ENCODE peak calls at places on chromosomes 6 and 20, in ten cellular contexts. One of them, this sample, is unnamed.

GRCh38 chr6:1946583-1946982 is 298.8 kb downstream of the GMDS start:
- DNase-seq in AG04450: no peak
- DNase-seq in body of pancreas: no peak
- DNase-seq in astrocyte of the spinal cord: no peak
- DNase-seq in left ventricle myocardium inferior: no peak
- DNase-seq in adrenal gland: no peak
- DNase-seq in psoas muscle: no peak
- DNase-seq in pancreas: no peak
- DNase-seq in cardiac muscle cell: no peak
- DNase-seq in HCT116: no peak
- DNase-seq in this sample: peak

GRCh38 chr6:11210386-11211138 is 21.9 kb downstream of the NEDD9 start:
- DNase-seq in adrenal gland: no peak
- DNase-seq in pancreas: no peak
- DNase-seq in HCT116: no peak
- DNase-seq in left ventricle myocardium inferior: no peak
- DNase-seq in astrocyte of the spinal cord: no peak
- DNase-seq in AG04450: no peak
- DNase-seq in psoas muscle: no peak
- DNase-seq in body of pancreas: no peak
- DNase-seq in cardiac muscle cell: no peak
- DNase-seq in this sample: no peak

GRCh38 chr6:48111575-48111974 is 578 bp upstream of the PTCHD4 start:
- DNase-seq in AG04450: no peak
- DNase-seq in astrocyte of the spinal cord: peak
- DNase-seq in pancreas: no peak
- DNase-seq in cardiac muscle cell: no peak
- DNase-seq in body of pancreas: no peak
- DNase-seq in left ventricle myocardium inferior: no peak
- DNase-seq in psoas muscle: no peak
- DNase-seq in adrenal gland: no peak
- DNase-seq in HCT116: no peak
- DNase-seq in this sample: peak

GRCh38 chr6:6218246-6219085 is 102.0 kb downstream of the F13A1 start:
- DNase-seq in psoas muscle: peak
- DNase-seq in pancreas: no peak
- DNase-seq in astrocyte of the spinal cord: peak
- DNase-seq in left ventricle myocardium inferior: no peak
- DNase-seq in body of pancreas: no peak
- DNase-seq in HCT116: no peak
- DNase-seq in AG04450: no peak
- DNase-seq in adrenal gland: no peak
- DNase-seq in cardiac muscle cell: no peak
- DNase-seq in this sample: peak

GRCh38 chr6:164108869-164109769 is 694.6 kb downstream of the QKI start:
- DNase-seq in HCT116: no peak
- DNase-seq in AG04450: no peak
- DNase-seq in pancreas: peak
- DNase-seq in body of pancreas: peak
- DNase-seq in adrenal gland: peak
- DNase-seq in left ventricle myocardium inferior: peak
- DNase-seq in cardiac muscle cell: no peak
- DNase-seq in astrocyte of the spinal cord: peak
- DNase-seq in psoas muscle: peak
- DNase-seq in this sample: peak

GRCh38 chr6:7331452-7331851 is 18.5 kb upstream of the SSR1 start:
- DNase-seq in AG04450: no peak
- DNase-seq in adrenal gland: no peak
- DNase-seq in HCT116: no peak
- DNase-seq in left ventricle myocardium inferior: no peak
- DNase-seq in psoas muscle: no peak
- DNase-seq in astrocyte of the spinal cord: no peak
- DNase-seq in cardiac muscle cell: no peak
- DNase-seq in pancreas: no peak
- DNase-seq in body of pancreas: no peak
- DNase-seq in this sample: no peak

GRCh38 chr6:1747531-1747930 is 137.8 kb downstream of the FOXC1 start:
- DNase-seq in body of pancreas: no peak
- DNase-seq in left ventricle myocardium inferior: no peak
- DNase-seq in cardiac muscle cell: no peak
- DNase-seq in psoas muscle: no peak
- DNase-seq in astrocyte of the spinal cord: no peak
- DNase-seq in HCT116: no peak
- DNase-seq in adrenal gland: no peak
- DNase-seq in pancreas: no peak
- DNase-seq in AG04450: no peak
- DNase-seq in this sample: no peak

GRCh38 chr6:74510878-74511277 is 695.0 kb downstream of the COL12A1 start:
- DNase-seq in HCT116: no peak
- DNase-seq in psoas muscle: no peak
- DNase-seq in AG04450: no peak
- DNase-seq in astrocyte of the spinal cord: no peak
- DNase-seq in pancreas: no peak
- DNase-seq in body of pancreas: no peak
- DNase-seq in left ventricle myocardium inferior: no peak
- DNase-seq in cardiac muscle cell: no peak
- DNase-seq in adrenal gland: no peak
- DNase-seq in this sample: peak

GRCh38 chr20:62120990-62121775 is 1.1 kb upstream of the LSM14B start:
- DNase-seq in adrenal gland: peak
- DNase-seq in AG04450: no peak
- DNase-seq in left ventricle myocardium inferior: no peak
- DNase-seq in body of pancreas: no peak
- DNase-seq in HCT116: peak
- DNase-seq in astrocyte of the spinal cord: no peak
- DNase-seq in psoas muscle: no peak
- DNase-seq in cardiac muscle cell: no peak
- DNase-seq in pancreas: no peak
- DNase-seq in this sample: peak

GRCh38 chr20:380763-381580 is 412 bp downstream of the TRIB3 start:
- DNase-seq in AG04450: no peak
- DNase-seq in cardiac muscle cell: peak
- DNase-seq in adrenal gland: peak
- DNase-seq in pancreas: peak
- DNase-seq in psoas muscle: peak
- DNase-seq in HCT116: peak
- DNase-seq in astrocyte of the spinal cord: peak
- DNase-seq in body of pancreas: peak
- DNase-seq in left ventricle myocardium inferior: peak
- DNase-seq in this sample: peak

GRCh38 chr6:6270948-6271347 is 49.5 kb downstream of the F13A1 start:
- DNase-seq in AG04450: no peak
- DNase-seq in psoas muscle: no peak
- DNase-seq in cardiac muscle cell: no peak
- DNase-seq in left ventricle myocardium inferior: no peak
- DNase-seq in astrocyte of the spinal cord: no peak
- DNase-seq in pancreas: no peak
- DNase-seq in adrenal gland: no peak
- DNase-seq in body of pancreas: no peak
- DNase-seq in HCT116: no peak
- DNase-seq in this sample: no peak

GRCh38 chr6:503610-504362 is 112.2 kb downstream of the IRF4 start:
- DNase-seq in adrenal gland: no peak
- DNase-seq in astrocyte of the spinal cord: no peak
- DNase-seq in body of pancreas: no peak
- DNase-seq in cardiac muscle cell: no peak
- DNase-seq in psoas muscle: no peak
- DNase-seq in pancreas: no peak
- DNase-seq in AG04450: no peak
- DNase-seq in left ventricle myocardium inferior: peak
- DNase-seq in HCT116: no peak
- DNase-seq in this sample: no peak

GRCh38 chr6:109019911-109020310 is 74.7 kb downstream of the SESN1 start:
- DNase-seq in psoas muscle: no peak
- DNase-seq in body of pancreas: no peak
- DNase-seq in left ventricle myocardium inferior: no peak
- DNase-seq in pancreas: no peak
- DNase-seq in AG04450: no peak
- DNase-seq in HCT116: no peak
- DNase-seq in cardiac muscle cell: no peak
- DNase-seq in adrenal gland: no peak
- DNase-seq in astrocyte of the spinal cord: no peak
- DNase-seq in this sample: no peak

GRCh38 chr6:1388927-1389790 is at the start of gene FOXF2:
- DNase-seq in astrocyte of the spinal cord: no peak
- DNase-seq in left ventricle myocardium inferior: no peak
- DNase-seq in AG04450: no peak
- DNase-seq in psoas muscle: no peak
- DNase-seq in body of pancreas: no peak
- DNase-seq in HCT116: no peak
- DNase-seq in pancreas: no peak
- DNase-seq in adrenal gland: no peak
- DNase-seq in cardiac muscle cell: peak
- DNase-seq in this sample: no peak

GRCh38 chr20:41135187-41135887 is 2.0 kb upstream of the PLCG1 start:
- DNase-seq in astrocyte of the spinal cord: no peak
- DNase-seq in adrenal gland: no peak
- DNase-seq in cardiac muscle cell: peak
- DNase-seq in left ventricle myocardium inferior: no peak
- DNase-seq in pancreas: peak
- DNase-seq in HCT116: peak
- DNase-seq in psoas muscle: no peak
- DNase-seq in AG04450: no peak
- DNase-seq in body of pancreas: peak
- DNase-seq in this sample: peak

GRCh38 chr6:148440877-148441453 is 98.3 kb downstream of the SASH1 start:
- DNase-seq in HCT116: peak
- DNase-seq in adrenal gland: peak
- DNase-seq in pancreas: peak
- DNase-seq in AG04450: peak
- DNase-seq in cardiac muscle cell: peak
- DNase-seq in left ventricle myocardium inferior: peak
- DNase-seq in psoas muscle: peak
- DNase-seq in astrocyte of the spinal cord: peak
- DNase-seq in body of pancreas: peak
- DNase-seq in this sample: peak

GRCh38 chr6:28884423-28885148 is 39.2 kb downstream of the TRIM27 start:
- DNase-seq in pancreas: no peak
- DNase-seq in cardiac muscle cell: no peak
- DNase-seq in AG04450: no peak
- DNase-seq in HCT116: no peak
- DNase-seq in body of pancreas: no peak
- DNase-seq in psoas muscle: no peak
- DNase-seq in astrocyte of the spinal cord: no peak
- DNase-seq in left ventricle myocardium inferior: no peak
- DNase-seq in adrenal gland: no peak
- DNase-seq in this sample: no peak

GRCh38 chr6:30227242-30227722 is 14.1 kb upstream of the TRIM26 start:
- DNase-seq in cardiac muscle cell: no peak
- DNase-seq in body of pancreas: no peak
- DNase-seq in astrocyte of the spinal cord: no peak
- DNase-seq in adrenal gland: no peak
- DNase-seq in psoas muscle: no peak
- DNase-seq in left ventricle myocardium inferior: no peak
- DNase-seq in AG04450: no peak
- DNase-seq in HCT116: no peak
- DNase-seq in pancreas: no peak
- DNase-seq in this sample: no peak

GRCh38 chr6:31048090-31048489 is 37.8 kb downstream of the MUC22 start:
- DNase-seq in AG04450: no peak
- DNase-seq in pancreas: no peak
- DNase-seq in left ventricle myocardium inferior: no peak
- DNase-seq in adrenal gland: no peak
- DNase-seq in HCT116: no peak
- DNase-seq in psoas muscle: no peak
- DNase-seq in astrocyte of the spinal cord: no peak
- DNase-seq in body of pancreas: no peak
- DNase-seq in cardiac muscle cell: no peak
- DNase-seq in this sample: peak

GRCh38 chr6:138372711-138373463 is 4.8 kb upstream of the SMIM28 start:
- DNase-seq in astrocyte of the spinal cord: peak
- DNase-seq in psoas muscle: no peak
- DNase-seq in adrenal gland: no peak
- DNase-seq in cardiac muscle cell: no peak
- DNase-seq in body of pancreas: no peak
- DNase-seq in pancreas: no peak
- DNase-seq in HCT116: no peak
- DNase-seq in AG04450: no peak
- DNase-seq in left ventricle myocardium inferior: no peak
- DNase-seq in this sample: peak
- TF ChIP-seq CTCF in astrocyte of the spinal cord: no peak
- TF ChIP-seq CTCF in psoas muscle: peak
- TF ChIP-seq CTCF in adrenal gland: no peak
- TF ChIP-seq CTCF in cardiac muscle cell: no peak
- TF ChIP-seq CTCF in body of pancreas: no peak
- TF ChIP-seq CTCF in pancreas: no peak
- TF ChIP-seq CTCF in HCT116: peak
- TF ChIP-seq CTCF in AG04450: no peak
- TF ChIP-seq CTCF in left ventricle myocardium inferior: no peak
- TF ChIP-seq CTCF in this sample: no peak

GRCh38 chr6:27836080-27836782 is 76.0 kb downstream of the OR2B2 start:
- DNase-seq in left ventricle myocardium inferior: no peak
- DNase-seq in adrenal gland: no peak
- DNase-seq in HCT116: no peak
- DNase-seq in astrocyte of the spinal cord: no peak
- DNase-seq in pancreas: no peak
- DNase-seq in AG04450: no peak
- DNase-seq in body of pancreas: no peak
- DNase-seq in cardiac muscle cell: no peak
- DNase-seq in psoas muscle: no peak
- DNase-seq in this sample: no peak
- H3K4me3 ChIP-seq in left ventricle myocardium inferior: peak
- H3K4me3 ChIP-seq in adrenal gland: peak
- H3K4me3 ChIP-seq in HCT116: peak
- H3K4me3 ChIP-seq in astrocyte of the spinal cord: peak
- H3K4me3 ChIP-seq in pancreas: peak
- H3K4me3 ChIP-seq in AG04450: peak
- H3K4me3 ChIP-seq in body of pancreas: peak
- H3K4me3 ChIP-seq in cardiac muscle cell: peak
- H3K4me3 ChIP-seq in psoas muscle: peak
- H3K4me3 ChIP-seq in this sample: peak

DNA sequence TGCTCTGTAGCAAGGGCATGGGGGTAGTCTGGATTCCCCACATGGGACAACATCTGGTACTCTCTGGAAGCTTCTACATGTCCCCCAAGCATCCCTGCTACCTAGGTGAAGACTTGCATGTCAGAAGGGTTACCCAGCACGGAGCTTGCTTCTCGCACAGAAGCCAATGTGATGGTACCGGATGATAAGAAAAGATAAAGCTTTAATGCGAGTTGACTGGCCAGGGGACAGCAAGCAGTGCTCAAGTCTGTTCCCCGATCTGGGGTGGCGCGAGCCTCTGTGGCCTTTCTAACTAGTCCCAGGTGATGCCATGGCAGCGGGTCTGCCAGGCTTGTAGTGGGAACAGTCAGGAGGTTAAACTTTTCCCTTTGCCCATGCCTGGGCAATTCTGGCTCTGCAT is 70.0 kb upstream of the TIAM2 start:
- DNase-seq in cardiac muscle cell: no peak
- DNase-seq in pancreas: no peak
- DNase-seq in psoas muscle: no peak
- DNase-seq in adrenal gland: no peak
- DNase-seq in left ventricle myocardium inferior: no peak
- DNase-seq in body of pancreas: no peak
- DNase-seq in HCT116: no peak
- DNase-seq in astrocyte of the spinal cord: no peak
- DNase-seq in AG04450: no peak
- DNase-seq in this sample: no peak
- TF ChIP-seq CTCF in cardiac muscle cell: no peak
- TF ChIP-seq CTCF in pancreas: no peak
- TF ChIP-seq CTCF in psoas muscle: no peak
- TF ChIP-seq CTCF in adrenal gland: no peak
- TF ChIP-seq CTCF in left ventricle myocardium inferior: no peak
- TF ChIP-seq CTCF in body of pancreas: no peak
- TF ChIP-seq CTCF in HCT116: no peak
- TF ChIP-seq CTCF in astrocyte of the spinal cord: no peak
- TF ChIP-seq CTCF in AG04450: no peak
- TF ChIP-seq CTCF in this sample: no peak

GRCh38 chr6:5076931-5077330 is 8.2 kb upstream of the PPP1R3G start:
- DNase-seq in pancreas: no peak
- DNase-seq in AG04450: no peak
- DNase-seq in adrenal gland: no peak
- DNase-seq in cardiac muscle cell: no peak
- DNase-seq in psoas muscle: no peak
- DNase-seq in astrocyte of the spinal cord: no peak
- DNase-seq in left ventricle myocardium inferior: no peak
- DNase-seq in body of pancreas: no peak
- DNase-seq in HCT116: no peak
- DNase-seq in this sample: no peak
- H3K4me3 ChIP-seq in pancreas: no peak
- H3K4me3 ChIP-seq in AG04450: no peak
- H3K4me3 ChIP-seq in adrenal gland: no peak
- H3K4me3 ChIP-seq in cardiac muscle cell: no peak
- H3K4me3 ChIP-seq in psoas muscle: no peak
- H3K4me3 ChIP-seq in astrocyte of the spinal cord: no peak
- H3K4me3 ChIP-seq in left ventricle myocardium inferior: no peak
- H3K4me3 ChIP-seq in body of pancreas: no peak
- H3K4me3 ChIP-seq in HCT116: no peak
- H3K4me3 ChIP-seq in this sample: no peak